ENCODE peak calls at places on chromosomes 2 and 18, in seven cellular contexts. One of them, this sample, is unnamed.

GRCh38 chr2:94870392-94871225 is 621 bp upstream of the TEKT4 start:
- DNase-seq in astrocyte of the spinal cord: no peak
- DNase-seq in A549: no peak
- DNase-seq in AG04449: no peak
- DNase-seq in spleen: peak; percentile 61
- DNase-seq in esophagus squamous epithelium: no peak
- DNase-seq in progenitor cell of endocrine pancreas: no peak
- DNase-seq in this sample: peak; percentile 65

GRCh38 chr2:103284750-103285149 is 522.9 kb downstream of the TMEM182 start:
- DNase-seq in A549: no peak
- DNase-seq in progenitor cell of endocrine pancreas: no peak
- DNase-seq in spleen: no peak
- DNase-seq in astrocyte of the spinal cord: no peak
- DNase-seq in AG04449: no peak
- DNase-seq in esophagus squamous epithelium: no peak
- DNase-seq in this sample: no peak

GRCh38 chr2:1283856-1284255 is 129.4 kb upstream of the TPO start:
- DNase-seq in esophagus squamous epithelium: no peak
- DNase-seq in astrocyte of the spinal cord: no peak
- DNase-seq in spleen: no peak
- DNase-seq in AG04449: no peak
- DNase-seq in A549: no peak
- DNase-seq in progenitor cell of endocrine pancreas: no peak
- DNase-seq in this sample: no peak

GRCh38 chr2:48488545-48488944 is 41.4 kb upstream of the STON1 start:
- DNase-seq in AG04449: no peak
- DNase-seq in esophagus squamous epithelium: no peak
- DNase-seq in spleen: no peak
- DNase-seq in astrocyte of the spinal cord: no peak
- DNase-seq in A549: no peak
- DNase-seq in progenitor cell of endocrine pancreas: no peak
- DNase-seq in this sample: no peak

GRCh38 chr2:10064932-10065682 is 15.1 kb downstream of the CYS1 start:
- DNase-seq in AG04449: no peak
- DNase-seq in astrocyte of the spinal cord: no peak
- DNase-seq in A549: no peak
- DNase-seq in spleen: peak; percentile 71
- DNase-seq in esophagus squamous epithelium: no peak
- DNase-seq in progenitor cell of endocrine pancreas: no peak
- DNase-seq in this sample: no peak

GRCh38 chr18:11119962-11120361 is 29.4 kb downstream of the PIEZO2 start:
- DNase-seq in AG04449: no peak
- DNase-seq in spleen: no peak
- DNase-seq in A549: peak; percentile 6
- DNase-seq in esophagus squamous epithelium: no peak
- DNase-seq in progenitor cell of endocrine pancreas: no peak
- DNase-seq in astrocyte of the spinal cord: no peak
- DNase-seq in this sample: no peak

GRCh38 chr18:2570772-2571199 is 519 bp downstream of the METTL4 start:
- DNase-seq in spleen: peak; percentile 92
- DNase-seq in progenitor cell of endocrine pancreas: peak; percentile 33
- DNase-seq in esophagus squamous epithelium: no peak
- DNase-seq in A549: peak; percentile 64
- DNase-seq in astrocyte of the spinal cord: peak; percentile 79
- DNase-seq in AG04449: peak; percentile 16
- DNase-seq in this sample: peak; percentile 73

GRCh38 chr2:58535182-58535581 is 294.1 kb upstream of the FANCL start:
- DNase-seq in esophagus squamous epithelium: no peak
- DNase-seq in astrocyte of the spinal cord: no peak
- DNase-seq in A549: no peak
- DNase-seq in spleen: no peak
- DNase-seq in AG04449: no peak
- DNase-seq in progenitor cell of endocrine pancreas: no peak
- DNase-seq in this sample: no peak

GRCh38 chr2:60998628-60999545 is 18.6 kb upstream of the PEX13 start:
- DNase-seq in progenitor cell of endocrine pancreas: no peak
- DNase-seq in AG04449: no peak
- DNase-seq in esophagus squamous epithelium: no peak
- DNase-seq in A549: peak; percentile 46
- DNase-seq in spleen: no peak
- DNase-seq in astrocyte of the spinal cord: peak; percentile 67
- DNase-seq in this sample: no peak

GRCh38 chr2:166539340-166540162 is 45.5 kb upstream of the SCN7A start:
- DNase-seq in astrocyte of the spinal cord: peak; percentile 74
- DNase-seq in esophagus squamous epithelium: no peak
- DNase-seq in A549: peak; percentile 7
- DNase-seq in AG04449: no peak
- DNase-seq in spleen: no peak
- DNase-seq in progenitor cell of endocrine pancreas: peak; percentile 27
- DNase-seq in this sample: peak; percentile 37

GRCh38 chr2:200662727-200663126 is 76.9 kb downstream of the AOX1 start:
- DNase-seq in progenitor cell of endocrine pancreas: no peak
- DNase-seq in astrocyte of the spinal cord: peak; percentile 62
- DNase-seq in esophagus squamous epithelium: no peak
- DNase-seq in AG04449: no peak
- DNase-seq in A549: peak; percentile 19
- DNase-seq in spleen: no peak
- DNase-seq in this sample: no peak

GRCh38 chr2:231926180-231926741 is at the start of gene NPPC:
- DNase-seq in spleen: peak; percentile 76
- DNase-seq in AG04449: no peak
- DNase-seq in progenitor cell of endocrine pancreas: peak; percentile 75
- DNase-seq in astrocyte of the spinal cord: peak; percentile 56
- DNase-seq in A549: peak; percentile 46
- DNase-seq in esophagus squamous epithelium: no peak
- DNase-seq in this sample: peak; percentile 85

GRCh38 chr18:61891271-61891670 is 1.5 kb downstream of the RNF152 start:
- DNase-seq in esophagus squamous epithelium: no peak
- DNase-seq in A549: no peak
- DNase-seq in astrocyte of the spinal cord: no peak
- DNase-seq in progenitor cell of endocrine pancreas: no peak
- DNase-seq in AG04449: no peak
- DNase-seq in spleen: no peak
- DNase-seq in this sample: no peak

GRCh38 chr18:55150001-55150400 is 190.7 kb upstream of the CCDC68 start:
- DNase-seq in astrocyte of the spinal cord: peak; percentile 31
- DNase-seq in progenitor cell of endocrine pancreas: no peak
- DNase-seq in A549: no peak
- DNase-seq in spleen: no peak
- DNase-seq in AG04449: no peak
- DNase-seq in esophagus squamous epithelium: no peak
- DNase-seq in this sample: peak; percentile 4

GRCh38 chr18:31077883-31078282 is 24.3 kb downstream of the DSC2 start:
- DNase-seq in spleen: no peak
- DNase-seq in astrocyte of the spinal cord: no peak
- DNase-seq in AG04449: no peak
- DNase-seq in progenitor cell of endocrine pancreas: no peak
- DNase-seq in A549: no peak
- DNase-seq in esophagus squamous epithelium: no peak
- DNase-seq in this sample: no peak

GRCh38 chr2:224982226-224982625 is 60.0 kb downstream of the DOCK10 start:
- DNase-seq in esophagus squamous epithelium: no peak
- DNase-seq in progenitor cell of endocrine pancreas: no peak
- DNase-seq in AG04449: no peak
- DNase-seq in A549: no peak
- DNase-seq in astrocyte of the spinal cord: peak; percentile 10
- DNase-seq in spleen: no peak
- DNase-seq in this sample: no peak

GRCh38 chr18:22841840-22842239 is 91.3 kb upstream of the RBBP8 start:
- DNase-seq in astrocyte of the spinal cord: peak; percentile 36
- DNase-seq in progenitor cell of endocrine pancreas: no peak
- DNase-seq in AG04449: no peak
- DNase-seq in spleen: no peak
- DNase-seq in esophagus squamous epithelium: no peak
- DNase-seq in A549: no peak
- DNase-seq in this sample: no peak

GRCh38 chr2:221780281-221780688 is 208.2 kb upstream of the EPHA4 start:
- DNase-seq in astrocyte of the spinal cord: peak; percentile 66
- DNase-seq in A549: no peak
- DNase-seq in progenitor cell of endocrine pancreas: no peak
- DNase-seq in spleen: no peak
- DNase-seq in esophagus squamous epithelium: no peak
- DNase-seq in AG04449: no peak
- DNase-seq in this sample: no peak

GRCh38 chr18:41073372-41073954 is 881.6 kb upstream of the PIK3C3 start:
- DNase-seq in esophagus squamous epithelium: no peak
- DNase-seq in progenitor cell of endocrine pancreas: no peak
- DNase-seq in AG04449: peak; percentile 42
- DNase-seq in spleen: no peak
- DNase-seq in astrocyte of the spinal cord: peak; percentile 85
- DNase-seq in A549: no peak
- DNase-seq in this sample: no peak

GRCh38 chr18:41378628-41379027 is 576.4 kb upstream of the PIK3C3 start:
- DNase-seq in esophagus squamous epithelium: no peak
- DNase-seq in astrocyte of the spinal cord: peak; percentile 68
- DNase-seq in AG04449: no peak
- DNase-seq in A549: no peak
- DNase-seq in progenitor cell of endocrine pancreas: no peak
- DNase-seq in spleen: no peak
- DNase-seq in this sample: no peak

GRCh38 chr2:198756166-198756565 is 701.6 kb downstream of the SATB2 start:
- DNase-seq in esophagus squamous epithelium: no peak
- DNase-seq in progenitor cell of endocrine pancreas: no peak
- DNase-seq in A549: no peak
- DNase-seq in astrocyte of the spinal cord: peak; percentile 9
- DNase-seq in AG04449: peak; percentile 34
- DNase-seq in spleen: no peak
- DNase-seq in this sample: no peak

DNA sequence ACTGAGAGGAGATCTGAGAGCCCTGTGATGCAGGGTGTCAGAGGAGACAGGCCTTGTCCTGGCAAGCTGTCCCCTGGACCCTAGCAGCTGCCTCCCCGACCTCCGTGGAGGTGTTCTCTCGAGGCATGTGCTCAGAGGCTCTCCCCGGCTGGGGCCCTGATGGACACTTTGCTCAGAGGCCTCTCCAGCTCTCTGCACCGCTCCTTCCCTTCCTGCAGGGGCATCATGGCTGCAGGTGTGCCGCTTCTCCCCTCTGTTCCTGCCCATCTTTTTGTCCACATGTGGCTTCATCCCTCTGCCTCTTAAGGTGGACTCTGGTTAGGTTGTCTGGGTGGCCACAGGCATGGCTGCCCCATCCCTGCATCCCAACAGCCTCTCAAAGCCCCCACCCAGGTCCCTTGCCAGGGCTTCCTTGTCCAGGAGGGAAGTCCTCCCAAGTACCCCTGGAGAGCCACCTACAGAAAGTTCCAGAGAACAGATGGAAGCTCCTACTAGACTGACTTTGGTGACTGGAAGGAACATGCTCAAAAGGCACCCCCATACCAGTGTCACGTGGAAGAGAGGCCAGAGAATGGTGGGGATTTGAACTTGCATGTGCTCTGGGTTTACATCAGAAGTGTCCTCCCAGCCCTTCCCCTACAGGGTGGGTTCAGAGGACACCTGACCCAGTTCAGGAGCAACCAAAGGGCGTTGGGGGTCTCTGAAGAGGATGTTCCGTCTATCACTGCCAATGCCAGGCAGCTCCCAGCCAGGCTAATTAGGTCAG is 120.4 kb downstream of the KLHL29 start:
- DNase-seq in progenitor cell of endocrine pancreas: no peak
- DNase-seq in spleen: no peak
- DNase-seq in A549: no peak
- DNase-seq in astrocyte of the spinal cord: no peak
- DNase-seq in AG04449: no peak
- DNase-seq in esophagus squamous epithelium: no peak
- DNase-seq in this sample: no peak
- TF ChIP-seq CTCF in progenitor cell of endocrine pancreas: peak; percentile 32
- TF ChIP-seq CTCF in spleen: no peak
- TF ChIP-seq CTCF in A549: no peak
- TF ChIP-seq CTCF in astrocyte of the spinal cord: no peak
- TF ChIP-seq CTCF in AG04449: no peak
- TF ChIP-seq CTCF in esophagus squamous epithelium: no peak
- TF ChIP-seq CTCF in this sample: no peak

GRCh38 chr2:68744517-68744916 is 9.9 kb downstream of the ARHGAP25 start:
- DNase-seq in spleen: no peak
- DNase-seq in progenitor cell of endocrine pancreas: no peak
- DNase-seq in astrocyte of the spinal cord: no peak
- DNase-seq in A549: no peak
- DNase-seq in AG04449: no peak
- DNase-seq in esophagus squamous epithelium: no peak
- DNase-seq in this sample: no peak
- TF ChIP-seq CTCF in spleen: no peak
- TF ChIP-seq CTCF in progenitor cell of endocrine pancreas: no peak
- TF ChIP-seq CTCF in astrocyte of the spinal cord: no peak
- TF ChIP-seq CTCF in A549: no peak
- TF ChIP-seq CTCF in AG04449: no peak
- TF ChIP-seq CTCF in esophagus squamous epithelium: no peak
- TF ChIP-seq CTCF in this sample: no peak

GRCh38 chr2:85015653-85016360 is 44.8 kb downstream of the KCMF1 start:
- DNase-seq in progenitor cell of endocrine pancreas: no peak
- DNase-seq in esophagus squamous epithelium: no peak
- DNase-seq in AG04449: no peak
- DNase-seq in astrocyte of the spinal cord: no peak
- DNase-seq in spleen: no peak
- DNase-seq in A549: no peak
- DNase-seq in this sample: no peak
- TF ChIP-seq CTCF in progenitor cell of endocrine pancreas: peak; percentile 30
- TF ChIP-seq CTCF in esophagus squamous epithelium: no peak
- TF ChIP-seq CTCF in AG04449: no peak
- TF ChIP-seq CTCF in astrocyte of the spinal cord: peak; percentile 12
- TF ChIP-seq CTCF in spleen: no peak
- TF ChIP-seq CTCF in A549: no peak
- TF ChIP-seq CTCF in this sample: no peak

GRCh38 chr18:75343389-75343788 is 84.1 kb downstream of the SMIM21 start:
- DNase-seq in astrocyte of the spinal cord: no peak
- DNase-seq in spleen: no peak
- DNase-seq in A549: no peak
- DNase-seq in esophagus squamous epithelium: no peak
- DNase-seq in AG04449: no peak
- DNase-seq in progenitor cell of endocrine pancreas: no peak
- DNase-seq in this sample: peak; percentile 53

GRCh38 chr18:75341897-75342296 is 85.6 kb downstream of the SMIM21 start:
- DNase-seq in progenitor cell of endocrine pancreas: no peak
- DNase-seq in astrocyte of the spinal cord: no peak
- DNase-seq in AG04449: no peak
- DNase-seq in spleen: no peak
- DNase-seq in esophagus squamous epithelium: no peak
- DNase-seq in A549: no peak
- DNase-seq in this sample: no peak

GRCh38 chr18:75344615-75345014 is 82.9 kb downstream of the SMIM21 start:
- DNase-seq in progenitor cell of endocrine pancreas: no peak
- DNase-seq in AG04449: no peak
- DNase-seq in esophagus squamous epithelium: no peak
- DNase-seq in astrocyte of the spinal cord: no peak
- DNase-seq in A549: no peak
- DNase-seq in spleen: no peak
- DNase-seq in this sample: no peak

GRCh38 chr18:75346671-75347070 is 80.8 kb downstream of the SMIM21 start:
- DNase-seq in astrocyte of the spinal cord: no peak
- DNase-seq in esophagus squamous epithelium: no peak
- DNase-seq in progenitor cell of endocrine pancreas: no peak
- DNase-seq in A549: no peak
- DNase-seq in spleen: no peak
- DNase-seq in AG04449: no peak
- DNase-seq in this sample: no peak

DNA sequence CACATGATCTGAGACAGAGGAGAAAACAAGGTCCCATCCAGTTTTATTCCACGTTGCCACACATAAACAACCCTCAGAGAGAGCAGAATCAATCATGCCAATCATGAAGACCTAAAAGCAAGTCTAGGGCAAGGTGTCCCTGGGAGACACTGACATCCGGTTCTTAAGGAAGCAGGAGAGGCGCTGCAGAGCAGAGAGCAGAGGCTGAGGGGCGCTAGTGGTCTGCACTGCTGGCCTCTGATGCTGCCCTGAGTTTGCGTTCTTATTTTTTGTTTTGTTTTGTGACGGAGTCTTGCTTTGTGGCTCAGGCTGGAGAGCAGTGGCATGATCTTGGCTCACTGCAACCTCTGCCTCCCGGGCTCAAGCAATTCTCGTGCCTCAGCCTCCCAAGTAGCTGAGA is 83.3 kb downstream of the SMIM21 start:
- DNase-seq in A549: no peak
- DNase-seq in progenitor cell of endocrine pancreas: no peak
- DNase-seq in AG04449: no peak
- DNase-seq in esophagus squamous epithelium: no peak
- DNase-seq in astrocyte of the spinal cord: no peak
- DNase-seq in spleen: no peak
- DNase-seq in this sample: no peak
- TF ChIP-seq CTCF in A549: no peak
- TF ChIP-seq CTCF in progenitor cell of endocrine pancreas: no peak
- TF ChIP-seq CTCF in AG04449: no peak
- TF ChIP-seq CTCF in esophagus squamous epithelium: no peak
- TF ChIP-seq CTCF in astrocyte of the spinal cord: no peak
- TF ChIP-seq CTCF in spleen: no peak
- TF ChIP-seq CTCF in this sample: no peak